ENCODE peak calls at places on chromosome 1, in ten cellular contexts. C is kidney epithelial cell, E is tibial artery, H is fibroblast of the aortic adventitia, V is fibroblast of pulmonary artery, W is SJSA1, K is heart right ventricle, L is ovary, Z is IMR-90, I is astrocyte of the spinal cord. D is an unnamed sample.

GRCh38 chr1:73401666-73402065 is 796.3 kb downstream of the LRRIQ3 start:
- DNase-seq in C (no peak), E (no peak), H (no peak), V (no peak), W (no peak), K (no peak), L (no peak), Z (peak; percentile 0), I (no peak), D (no peak)

GRCh38 chr1:163170331-163170730 is 32.4 kb downstream of the RGS5 start:
- DNase-seq in C (no peak), E (no peak), H (peak; percentile 66), V (peak; percentile 54), W (no peak), K (no peak), L (no peak), Z (peak; percentile 18), I (peak; percentile 27), D (peak; percentile 69)

GRCh38 chr1:47796626-47797025 is 200.6 kb downstream of the TRABD2B start:
- DNase-seq in C (no peak), E (no peak), H (no peak), V (no peak), W (no peak), K (no peak), L (no peak), Z (no peak), I (no peak), D (no peak)

GRCh38 chr1:206578959-206579358 is 33.3 kb downstream of the EIF2D start:
- DNase-seq in C (no peak), E (no peak), H (no peak), V (no peak), W (no peak), K (no peak), L (no peak), Z (no peak), I (no peak), D (no peak)

GRCh38 chr1:173193639-173194038 is 13.5 kb downstream of the TNFSF4 start:
- DNase-seq in C (no peak), E (no peak), H (peak; percentile 61), V (peak; percentile 62), W (no peak), K (no peak), L (no peak), Z (peak; percentile 47), I (peak; percentile 84), D (peak; percentile 31)

GRCh38 chr1:199778324-199778955 is 249.1 kb upstream of the NR5A2 start:
- DNase-seq in C (no peak), E (no peak), H (no peak), V (no peak), W (no peak), K (no peak), L (no peak), Z (no peak), I (no peak), D (no peak)

GRCh38 chr1:101484896-101485412 is 248.1 kb downstream of the S1PR1 start:
- DNase-seq in C (no peak), E (no peak), H (no peak), V (no peak), W (no peak), K (no peak), L (no peak), Z (no peak), I (no peak), D (no peak)

GRCh38 chr1:168400139-168400538 is 119.5 kb downstream of the TBX19 start:
- DNase-seq in C (no peak), E (no peak), H (no peak), V (no peak), W (no peak), K (no peak), L (no peak), Z (no peak), I (no peak), D (no peak)

GRCh38 chr1:34984435-34985062 is 598 bp downstream of the TMEM35B start:
- DNase-seq in C (no peak), E (peak; percentile 74), H (peak; percentile 58), V (peak; percentile 40), W (peak; percentile 64), K (no peak), L (peak; percentile 66), Z (peak; percentile 33), I (peak; percentile 42), D (peak; percentile 51)

GRCh38 chr1:156948708-156949107 is 28.3 kb downstream of the LRRC71 start:
- DNase-seq in C (no peak), E (peak; percentile 11), H (no peak), V (no peak), W (no peak), K (no peak), L (no peak), Z (no peak), I (no peak), D (no peak)

GRCh38 chr1:15305366-15305765 is 58.3 kb downstream of the FHAD1 start:
- DNase-seq in C (no peak), E (no peak), H (peak; percentile 41), V (peak; percentile 13), W (no peak), K (no peak), L (no peak), Z (peak; percentile 31), I (peak; percentile 71), D (peak; percentile 18)

GRCh38 chr1:98421098-98421460 is 240.4 kb upstream of the SNX7 start:
- DNase-seq in C (no peak), E (no peak), H (no peak), V (no peak), W (no peak), K (no peak), L (no peak), Z (no peak), I (no peak), D (no peak)

GRCh38 chr1:224727351-224727750 is 111.2 kb downstream of the CNIH3 start:
- DNase-seq in C (no peak), E (no peak), H (no peak), V (no peak), W (no peak), K (no peak), L (no peak), Z (no peak), I (no peak), D (no peak)
- H3K4me3 ChIP-seq in C (no peak overlapping the region), E (no peak overlapping the region), H (no peak overlapping the region), V (no peak overlapping the region), W (no peak overlapping the region), K (no peak overlapping the region), L (no peak overlapping the region), Z (no peak overlapping the region), I (no peak overlapping the region), D (no peak overlapping the region)

DNA sequence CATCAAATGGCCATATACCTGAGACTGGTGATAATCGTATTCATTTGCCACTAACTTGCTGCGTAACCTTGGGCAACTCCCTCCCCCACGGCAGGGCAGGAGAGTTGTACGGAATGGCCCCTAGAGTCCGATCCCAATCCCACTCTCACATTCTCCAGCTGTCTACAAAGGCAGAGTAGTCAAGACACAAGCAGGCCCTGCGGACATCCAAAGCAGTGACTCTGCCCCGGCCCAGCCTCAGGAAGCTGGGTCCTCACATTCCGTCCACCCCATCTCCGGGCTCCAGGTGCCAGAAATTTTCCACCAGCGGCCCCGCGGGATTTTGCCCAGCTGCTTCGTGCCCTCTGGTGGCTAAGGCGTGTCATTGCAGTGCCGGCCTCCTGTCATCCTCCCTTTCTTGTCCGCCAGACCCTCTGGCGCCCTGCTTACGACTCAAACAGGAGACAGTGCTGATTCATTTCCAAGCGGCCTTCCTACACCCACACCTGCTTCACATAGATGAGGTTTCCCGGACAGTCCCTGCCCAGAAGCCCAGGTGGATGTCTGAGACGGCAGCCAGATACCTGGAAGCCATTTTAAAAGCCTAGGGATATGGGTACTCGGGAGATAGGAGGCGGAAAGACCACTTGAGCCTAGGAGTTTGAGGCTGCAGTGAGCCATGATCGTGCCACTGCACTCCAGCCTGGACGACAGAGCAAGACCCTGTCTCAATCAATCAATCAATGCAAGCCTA is 2.9 kb upstream of the S100A2 start:
- DNase-seq in C (peak; percentile 76), E (peak; percentile 93), H (peak; percentile 88), V (peak; percentile 89), W (peak; percentile 92), K (peak; percentile 90), L (peak; percentile 92), Z (peak; percentile 84), I (peak; percentile 88), D (peak; percentile 90)
- H3K4me3 ChIP-seq in C (no peak overlapping the region), E (peak overlapping the region; percentile 48), H (no peak overlapping the region), V (no peak overlapping the region), W (no peak overlapping the region), K (peak overlapping the region; percentile 30), L (peak overlapping the region; percentile 19), Z (no peak overlapping the region), I (no peak overlapping the region), D (no peak overlapping the region)

DNA sequence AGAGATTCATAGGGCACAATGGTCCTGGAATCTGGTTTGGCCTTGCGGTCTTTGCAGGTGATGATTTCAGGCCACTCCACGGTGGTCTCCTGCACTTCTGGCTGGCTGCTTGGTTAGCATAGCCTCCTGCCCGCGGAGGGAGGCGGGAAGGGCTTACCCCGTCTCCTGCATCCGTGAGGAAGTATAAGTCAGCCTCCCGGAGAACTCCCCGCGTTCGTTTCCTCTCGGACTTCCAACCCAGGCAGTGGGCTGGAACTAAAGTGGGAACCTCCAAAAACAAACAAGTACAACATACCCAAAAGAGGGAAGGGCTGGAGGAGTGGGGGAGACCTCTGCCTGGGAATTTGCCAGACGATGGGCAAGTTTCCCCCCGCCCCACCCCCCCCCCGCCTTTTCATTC is 942 bp upstream of the CCN1 start:
- DNase-seq in C (no peak), E (peak; percentile 77), H (peak; percentile 82), V (peak; percentile 86), W (peak; percentile 86), K (peak; percentile 28), L (peak; percentile 37), Z (peak; percentile 79), I (peak; percentile 75), D (peak; percentile 87)
- H3K4me3 ChIP-seq in C (peak overlapping the region; percentile 96), E (peak overlapping the region; percentile 85), H (peak overlapping the region; percentile 71), V (peak overlapping the region; percentile 94), W (peak overlapping the region; percentile 76), K (peak overlapping the region; percentile 84), L (peak overlapping the region; percentile 87), Z (peak overlapping the region; percentile 7), I (peak overlapping the region; percentile 79), D (peak overlapping the region; percentile 47)

GRCh38 chr1:114618606-114619005 is 37.2 kb upstream of the BCAS2 start:
- DNase-seq in C (no peak), E (no peak), H (no peak), V (no peak), W (no peak), K (no peak), L (no peak), Z (no peak), I (no peak), D (no peak)
- H3K4me3 ChIP-seq in C (no peak overlapping the region), E (no peak overlapping the region), H (no peak overlapping the region), V (no peak overlapping the region), W (no peak overlapping the region), K (no peak overlapping the region), L (no peak overlapping the region), Z (no peak overlapping the region), I (no peak overlapping the region), D (no peak overlapping the region)